ENCODE peak calls at places on chromosomes 1 and 21, in six cellular contexts. X is left ventricle myocardium inferior, L is cardiac fibroblast, H is body of pancreas, B is A549, Q is psoas muscle. C is an unnamed sample.

GRCh38 chr1:162561616-162562451 is at the start of gene UAP1:
- DNase-seq in X (no peak), Q (peak; percentile 65), H (peak; percentile 17), L (peak; percentile 19), B (peak; percentile 11), C (no peak)

GRCh38 chr1:32406629-32407111 is 12.4 kb upstream of the BSDC1 start:
- DNase-seq in L (no peak), Q (no peak), B (no peak), H (no peak), X (no peak), C (no peak)

GRCh38 chr1:212410231-212410825 is 4.4 kb downstream of the PACC1 start:
- DNase-seq in H (no peak), B (no peak), L (no peak), X (no peak), Q (no peak), C (peak; percentile 70)

GRCh38 chr1:170663441-170664282 is at the start of gene PRRX1:
- DNase-seq in B (no peak), H (no peak), Q (no peak), L (peak; percentile 59), X (no peak), C (no peak)

GRCh38 chr1:47841356-47841755 is 155.8 kb downstream of the TRABD2B start:
- DNase-seq in L (no peak), Q (peak; percentile 16), X (no peak), B (no peak), H (peak; percentile 2), C (no peak)

GRCh38 chr21:42307106-42307505 is 8.1 kb downstream of the TFF3 start:
- DNase-seq in B (no peak), X (no peak), Q (no peak), H (no peak), L (no peak), C (no peak)

GRCh38 chr1:31531177-31532000 is 44.9 kb upstream of the TINAGL1 start:
- DNase-seq in L (peak; percentile 65), X (no peak), B (no peak), H (no peak), Q (no peak), C (no peak)

GRCh38 chr1:5753431-5754078 is 238.7 kb downstream of the NPHP4 start:
- DNase-seq in X (no peak), L (no peak), B (no peak), H (no peak), Q (no peak), C (no peak)

GRCh38 chr1:168225476-168226190 is at the start of gene SFT2D2:
- DNase-seq in L (peak; percentile 77), B (peak; percentile 83), H (peak; percentile 80), X (peak; percentile 81), Q (peak; percentile 85), C (peak; percentile 91)

GRCh38 chr21:41508415-41509205 is 652 bp upstream of the TMPRSS2 start:
- DNase-seq in L (no peak), X (no peak), B (no peak), H (no peak), Q (no peak), C (no peak)

GRCh38 chr21:33117268-33117888 is 47.4 kb downstream of the OLIG1 start:
- DNase-seq in Q (no peak), H (no peak), X (no peak), B (no peak), L (no peak), C (no peak)

GRCh38 chr1:235229868-235230267 is 68.8 kb upstream of the RBM34 start:
- DNase-seq in H (no peak), Q (no peak), X (no peak), L (no peak), B (no peak), C (no peak)

GRCh38 chr1:18927654-18928272 is 25.4 kb upstream of the ALDH4A1 start:
- DNase-seq in B (no peak), Q (no peak), X (no peak), H (no peak), L (peak; percentile 56), C (no peak)

GRCh38 chr1:56411484-56412180 is 167.7 kb downstream of the PLPP3 start:
- DNase-seq in H (peak; percentile 60), L (peak; percentile 70), B (no peak), Q (no peak), X (peak; percentile 27), C (no peak)

GRCh38 chr1:80066060-80066459 is 1059.5 kb upstream of the ADGRL4 start:
- DNase-seq in X (no peak), Q (no peak), L (no peak), B (no peak), H (no peak), C (no peak)

GRCh38 chr1:153631047-153632022 is 2.5 kb upstream of the CHTOP start:
- DNase-seq in Q (no peak), X (no peak), L (no peak), B (no peak), H (no peak), C (no peak)

GRCh38 chr1:75861831-75862230 is 65.1 kb downstream of the MSH4 start:
- DNase-seq in H (no peak), B (no peak), L (no peak), X (no peak), Q (no peak), C (no peak)

GRCh38 chr1:205913451-205914204 is 29.6 kb downstream of the SLC26A9 start:
- DNase-seq in H (peak; percentile 84), B (no peak), X (peak; percentile 75), L (peak; percentile 93), Q (peak; percentile 77), C (peak; percentile 77)

GRCh38 chr1:38334930-38335592 is 288.5 kb upstream of the POU3F1 start:
- DNase-seq in Q (no peak), B (no peak), L (no peak), X (no peak), H (no peak), C (peak; percentile 34)

GRCh38 chr21:45004059-45004422 is 64.2 kb downstream of the SLX9 start:
- DNase-seq in X (no peak), Q (peak; percentile 50), L (no peak), H (peak; percentile 4), B (no peak), C (no peak)

GRCh38 chr1:205472737-205473565 is 17.1 kb upstream of the BLACAT1 start:
- DNase-seq in X (no peak), B (no peak), Q (no peak), L (no peak), H (no peak), C (no peak)

GRCh38 chr21:31732538-31732864 is 583 bp upstream of the SCAF4 start:
- DNase-seq in B (no peak), X (no peak), Q (no peak), L (no peak), H (no peak), C (no peak)

GRCh38 chr1:2597441-2598328 is 11.1 kb downstream of the PRXL2B start:
- DNase-seq in B (no peak), L (no peak), X (no peak), H (no peak), Q (no peak), C (no peak)

GRCh38 chr1:2003564-2004131 is at the start of gene CFAP74:
- DNase-seq in B (no peak), H (no peak), Q (no peak), L (peak; percentile 72), X (no peak), C (no peak)

GRCh38 chr1:172325562-172325961 is 94.9 kb upstream of the C1orf105 start:
- DNase-seq in X (no peak), Q (no peak), B (no peak), H (no peak), L (peak; percentile 69), C (no peak)

GRCh38 chr1:245797592-245798366 is 643.0 kb downstream of the KIF26B start:
- DNase-seq in B (no peak), X (no peak), H (no peak), Q (no peak), L (peak; percentile 56), C (peak; percentile 62)

GRCh38 chr21:38820471-38821239 is 14.9 kb downstream of the ETS2 start:
- DNase-seq in X (no peak), Q (peak; percentile 80), B (no peak), H (no peak), L (no peak), C (no peak)

GRCh38 chr1:223136086-223136485 is 7.0 kb downstream of the TLR5 start:
- DNase-seq in B (no peak), H (no peak), Q (no peak), X (no peak), L (no peak), C (no peak)
- TF ChIP-seq CTCF in B (no peak), H (no peak), Q (no peak), X (no peak), L (no peak), C (no peak)

GRCh38 chr1:49045371-49045770 is 268.7 kb upstream of the BEND5 start:
- DNase-seq in B (no peak), X (no peak), L (no peak), H (no peak), Q (no peak), C (no peak)
- TF ChIP-seq CTCF in B (no peak), X (no peak), L (no peak), H (no peak), Q (no peak), C (no peak)

DNA sequence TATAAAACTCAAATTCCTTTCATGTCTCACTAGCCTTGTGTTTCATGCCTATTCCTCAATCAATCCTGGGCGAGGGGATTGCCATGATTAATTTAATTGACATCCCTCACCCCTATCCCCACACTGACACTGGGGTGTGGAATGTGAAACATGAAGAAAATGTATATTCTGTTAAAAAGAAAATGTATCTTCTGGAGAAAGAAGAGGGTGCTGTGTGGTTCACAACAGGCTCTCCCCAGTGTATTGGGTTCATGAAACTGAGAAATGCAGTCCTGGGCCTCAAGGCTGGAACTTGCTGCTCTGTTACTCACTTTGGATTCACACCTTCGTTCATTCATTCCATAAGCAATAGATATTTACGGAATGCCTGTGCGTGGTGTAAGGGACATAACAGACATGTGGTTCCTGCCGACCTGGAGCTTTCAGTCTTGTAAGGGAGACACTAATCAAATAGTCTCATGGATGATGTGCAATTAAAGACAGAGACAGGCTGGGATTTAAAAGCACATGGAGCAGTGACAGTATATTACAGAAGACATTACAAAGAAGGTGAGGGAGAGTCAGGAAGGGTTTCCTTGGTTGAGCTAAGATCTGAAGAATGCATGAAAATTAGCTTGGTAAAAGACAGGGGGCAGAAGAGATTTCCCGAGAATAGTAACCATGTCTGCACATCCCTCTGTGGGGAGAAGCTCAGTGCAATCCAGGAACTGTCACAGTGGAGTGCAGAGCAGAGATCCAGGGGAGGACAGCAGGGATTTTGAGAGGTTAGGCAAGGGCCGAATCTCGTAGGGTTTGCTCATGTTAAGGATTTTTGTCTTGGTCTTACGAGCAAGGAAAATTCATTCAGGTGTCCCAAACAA is 32.2 kb downstream of the SERTAD4 start:
- DNase-seq in Q (no peak), H (no peak), L (peak; percentile 26), X (no peak), B (peak; percentile 18), C (no peak)
- TF ChIP-seq CTCF in Q (no peak), H (no peak), L (no peak), X (peak; percentile 29), B (no peak), C (peak; percentile 52)

GRCh38 chr1:119674110-119674509 is 26.0 kb upstream of the ZNF697 start:
- DNase-seq in B (no peak), H (no peak), Q (no peak), X (no peak), L (peak; percentile 68), C (no peak)

GRCh38 chr1:119679223-119679622 is 31.2 kb upstream of the ZNF697 start:
- DNase-seq in X (no peak), Q (no peak), L (no peak), B (no peak), H (no peak), C (no peak)

GRCh38 chr1:119674835-119675289 is 26.8 kb upstream of the ZNF697 start:
- DNase-seq in X (no peak), B (no peak), L (peak; percentile 81), H (peak; percentile 81), Q (peak; percentile 69), C (no peak)

GRCh38 chr1:119675349-119676343 is 27.6 kb upstream of the ZNF697 start:
- DNase-seq in H (peak; percentile 83), X (peak; percentile 38), Q (peak; percentile 63), L (peak; percentile 91), B (peak; percentile 58), C (peak; percentile 91)

GRCh38 chr1:119676571-119677206 is 28.6 kb upstream of the ZNF697 start:
- DNase-seq in H (peak; percentile 24), Q (peak; percentile 72), L (peak; percentile 60), X (no peak), B (no peak), C (no peak)
- TF ChIP-seq CTCF in H (no peak), Q (no peak), L (no peak), X (no peak), B (no peak), C (no peak)

C was measured in osteocyte.